ENCODE peak calls at places on chromosomes 12 and 14, in ten cellular contexts. C, L, A, K, Y, F, B, I, H and J are unnamed samples.

GRCh38 chr12:65936529-65936911 is 112.2 kb downstream of the HMGA2 start:
- DNase-seq in Y (no peak), L (no peak), B (no peak), C (no peak), I (no peak), F (no peak), K (no peak), A (no peak), H (no peak), J (no peak)

GRCh38 chr12:59808317-59808910 is 212.6 kb downstream of the SLC16A7 start:
- DNase-seq in I (no peak), H (peak), Y (peak), F (no peak), K (peak), B (no peak), L (peak), C (no peak), A (peak), J (no peak)

GRCh38 chr14:101962503-101962874 is 1.9 kb upstream of the DYNC1H1 start:
- DNase-seq in I (peak), B (peak), C (peak), L (peak), Y (peak), H (peak), F (peak), K (peak), A (no peak), J (peak)

GRCh38 chr12:1911598-1912575 is 6.6 kb downstream of the CACNA2D4 start:
- DNase-seq in A (no peak), Y (no peak), K (no peak), L (no peak), H (no peak), F (no peak), I (no peak), B (peak), C (no peak), J (peak)

GRCh38 chr14:33039321-33039720 is 100.6 kb downstream of the NPAS3 start:
- DNase-seq in A (no peak), H (peak), I (no peak), B (no peak), K (no peak), L (no peak), C (no peak), F (no peak), Y (no peak), J (no peak)

GRCh38 chr12:92614502-92614901 is 88.3 kb upstream of the PLEKHG7 start:
- DNase-seq in K (no peak), Y (no peak), H (no peak), I (no peak), A (no peak), B (no peak), L (no peak), C (no peak), F (no peak), J (no peak)

GRCh38 chr14:87205811-87206210 is 787.2 kb downstream of the GALC start:
- DNase-seq in F (no peak), C (no peak), K (no peak), H (no peak), A (no peak), B (no peak), I (no peak), Y (no peak), L (no peak), J (no peak)

GRCh38 chr12:63845726-63846125 is 1.2 kb downstream of the SRGAP1 start:
- DNase-seq in B (no peak), I (no peak), F (no peak), Y (peak), A (no peak), L (peak), H (peak), K (peak), C (no peak), J (no peak)

GRCh38 chr12:111268738-111269572 is 99.9 kb downstream of the PHETA1 start:
- DNase-seq in B (no peak), A (no peak), I (no peak), Y (no peak), L (no peak), C (no peak), F (no peak), K (no peak), H (peak), J (no peak)
- TF ChIP-seq CTCF in B (peak), A (peak), I (no peak), Y (peak), L (peak), C (peak), F (peak), K (peak), H (peak), J (peak)

DNA sequence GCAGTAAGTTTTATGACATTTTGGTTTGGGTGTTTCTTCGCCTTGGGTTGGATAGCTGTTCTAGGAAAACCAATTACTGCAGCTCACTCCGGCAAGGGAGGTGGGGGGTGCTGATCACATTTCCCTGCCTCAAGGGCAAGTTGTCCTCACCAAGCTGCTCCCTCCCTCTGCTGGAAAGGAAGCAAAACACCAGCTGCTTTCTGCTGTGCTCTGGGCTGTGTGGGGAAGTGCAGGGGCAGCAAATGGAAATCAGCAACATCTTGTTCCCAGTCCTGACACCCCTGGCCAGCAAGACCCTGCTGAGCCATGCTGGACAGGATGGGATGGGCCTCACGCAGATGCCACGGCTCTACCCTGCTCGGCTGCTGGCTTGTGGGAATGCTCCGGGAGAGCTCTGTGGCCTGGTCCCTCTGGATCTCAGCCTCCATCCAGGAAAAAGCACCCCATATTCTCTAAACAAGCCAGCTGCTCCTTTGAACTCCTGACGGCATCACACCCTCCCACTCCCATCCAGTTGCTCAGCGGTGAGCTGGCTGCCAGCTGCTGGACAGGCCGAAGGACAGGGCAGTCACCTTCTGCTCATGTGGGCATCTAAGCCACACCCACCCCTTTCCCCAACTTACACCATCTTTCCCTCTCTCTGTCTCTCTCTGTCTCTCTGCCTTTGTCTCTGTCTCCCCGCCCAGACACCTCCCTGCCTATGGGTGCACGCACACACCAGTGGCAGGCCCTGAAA is 52.4 kb upstream of the EIF5 start:
- DNase-seq in I (peak), L (peak), C (no peak), A (peak), K (peak), Y (peak), F (peak), H (peak), B (peak), J (peak)
- TF ChIP-seq CTCF in I (peak), L (peak), C (peak), A (peak), K (peak), Y (peak), F (peak), H (peak), B (peak), J (no peak)

DNA sequence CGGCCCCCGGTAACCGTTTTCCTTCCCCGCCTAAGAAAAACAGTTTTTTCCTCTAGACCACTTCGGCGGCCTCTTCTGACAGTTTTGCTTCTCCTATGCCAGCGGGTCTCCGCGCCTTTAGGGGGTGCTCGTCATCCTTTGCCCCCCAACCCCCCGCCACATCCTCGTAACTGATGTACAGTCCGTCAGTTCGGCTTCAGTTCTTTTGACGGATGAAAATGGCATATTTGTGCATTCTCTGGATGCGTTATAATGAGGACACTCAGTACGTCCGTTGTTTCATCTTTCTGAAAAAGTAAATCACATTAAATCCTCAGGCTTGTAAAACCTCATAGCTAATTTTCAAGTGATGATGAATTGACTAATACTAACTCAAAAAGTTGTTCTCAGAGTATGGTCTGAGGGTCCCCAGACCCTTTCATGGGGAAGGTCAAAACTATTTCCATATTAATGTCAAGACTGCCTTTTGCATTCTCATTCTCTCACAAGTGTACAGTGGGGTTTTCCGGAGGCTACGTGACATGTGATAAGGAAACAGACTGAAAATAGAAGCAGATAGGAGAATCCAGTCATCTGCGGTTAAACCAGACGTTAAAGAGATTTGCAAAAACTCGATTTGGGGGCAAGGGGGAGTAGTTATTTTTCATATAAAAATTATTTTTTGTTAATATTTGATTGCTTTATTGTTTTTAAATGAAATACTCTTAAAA is 829 bp upstream of the NAP1L1 start:
- DNase-seq in F (no peak), L (peak), Y (peak), C (no peak), A (no peak), H (peak), I (no peak), K (no peak), B (no peak), J (no peak)
- TF ChIP-seq CTCF in F (peak), L (peak), Y (peak), C (peak), A (peak), H (peak), I (no peak), K (peak), B (no peak), J (no peak)

GRCh38 chr14:26598081-26598671 is 343 bp upstream of the NOVA1 start:
- DNase-seq in C (peak), K (peak), Y (peak), A (peak), F (peak), I (peak), L (peak), H (peak), B (peak), J (peak)
- TF ChIP-seq CTCF in C (no peak), K (no peak), Y (no peak), A (no peak), F (no peak), I (no peak), L (no peak), H (no peak), B (no peak), J (no peak)

DNA sequence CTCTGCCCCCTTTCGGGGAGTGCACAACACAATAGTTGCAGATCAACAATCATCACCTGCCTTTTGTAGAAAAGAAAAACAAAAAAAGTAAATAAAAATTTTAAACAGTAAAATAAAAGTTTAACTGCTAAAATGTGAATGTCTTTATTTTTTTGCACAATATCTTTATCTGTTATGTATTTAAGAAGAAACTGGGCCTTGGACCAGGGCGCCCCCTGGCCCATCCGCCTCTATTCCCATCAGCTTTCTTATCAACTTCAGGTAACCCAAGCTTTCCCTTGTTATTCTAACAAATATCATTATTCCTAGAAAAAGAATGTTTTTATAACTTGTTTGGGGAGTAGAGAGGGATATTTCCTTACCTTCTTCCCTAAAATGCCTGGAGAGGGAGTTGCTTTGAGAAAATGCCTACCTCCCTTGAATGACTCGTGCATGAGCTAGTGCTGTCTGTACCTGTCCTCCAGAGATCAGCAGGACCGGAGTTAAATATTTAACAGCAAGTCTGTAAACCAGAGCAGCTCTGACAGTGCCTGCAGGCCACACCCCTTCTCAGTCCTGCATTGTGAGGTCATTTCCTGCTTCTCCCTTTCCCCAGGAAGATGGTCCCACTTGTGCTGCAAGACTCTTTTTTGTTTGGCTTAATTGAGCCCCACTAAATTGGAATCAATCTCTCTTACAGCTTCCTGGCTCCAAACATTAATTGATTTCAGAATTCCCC is 192.8 kb upstream of the RGS6 start:
- DNase-seq in K (no peak), Y (no peak), I (no peak), B (no peak), A (no peak), C (no peak), H (peak), F (no peak), L (peak), J (no peak)
- TF ChIP-seq CTCF in K (no peak), Y (peak), I (no peak), B (no peak), A (no peak), C (no peak), H (peak), F (no peak), L (no peak), J (no peak)

DNA sequence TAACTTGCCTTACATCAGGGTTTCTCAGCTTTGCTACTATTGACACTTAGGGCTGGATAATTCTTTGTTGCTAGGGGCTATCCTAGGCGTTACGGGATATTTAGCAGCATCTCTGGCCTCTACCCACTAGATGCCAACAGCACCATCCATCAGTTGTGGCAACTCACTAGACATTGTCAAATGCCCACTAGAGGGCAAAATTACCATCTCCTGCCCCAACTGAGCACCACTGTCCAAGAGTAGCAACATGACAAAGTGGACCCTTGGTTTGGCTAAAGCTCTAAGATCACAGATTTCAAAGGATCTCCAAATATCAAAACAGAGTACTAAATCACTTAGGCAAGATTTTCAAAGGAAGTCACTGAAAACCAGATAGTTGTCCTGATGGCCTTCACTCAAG is 251.7 kb upstream of the TBX3 start:
- DNase-seq in K (no peak), Y (no peak), A (no peak), L (no peak), I (no peak), H (no peak), F (no peak), C (no peak), B (no peak), J (no peak)
- TF ChIP-seq CTCF in K (peak), Y (peak), A (peak), L (peak), I (no peak), H (peak), F (peak), C (no peak), B (peak), J (peak)